ENCODE peak calls at places on chromosomes 1 and 21, in four cellular contexts. C is dorsolateral prefrontal cortex, B is transverse colon, P is SK-N-MC. I is an unnamed sample.

GRCh38 chr21:18522181-18522771 is 118.7 kb upstream of the TMPRSS15 start:
- DNase-seq in C (no peak), B (no peak), P (no peak), I (no peak)

GRCh38 chr1:58443986-58444603 is 102.4 kb downstream of the OMA1 start:
- DNase-seq in C (no peak), B (no peak), P (no peak), I (no peak)

GRCh38 chr1:84141177-84142003 is 2.7 kb upstream of the PRKACB start:
- DNase-seq in C (no peak), B (no peak), P (no peak), I (no peak)

GRCh38 chr1:43007377-43008105 is 48.9 kb upstream of the SLC2A1 start:
- DNase-seq in C (no peak), B (no peak), P (no peak), I (no peak)

GRCh38 chr21:44932366-44933181 is 7.3 kb upstream of the SLX9 start:
- DNase-seq in C (no peak), B (peak), P (no peak), I (no peak)

GRCh38 chr1:233520510-233521191 is 93.3 kb upstream of the KCNK1 start:
- DNase-seq in C (no peak), B (no peak), P (no peak), I (no peak)

GRCh38 chr1:211378844-211379243 is 52.2 kb downstream of the TRAF5 start:
- DNase-seq in C (no peak), B (no peak), P (no peak), I (no peak)

GRCh38 chr1:54596756-54597155 is 26.6 kb downstream of the FAM151A start:
- DNase-seq in C (no peak), B (no peak), P (no peak), I (no peak)

GRCh38 chr21:37784591-37785318 is 131.5 kb downstream of the KCNJ6 start:
- DNase-seq in C (no peak), B (no peak), P (no peak), I (no peak)

GRCh38 chr1:109356959-109357358 is 40.8 kb downstream of the SORT1 start:
- DNase-seq in C (no peak), B (no peak), P (no peak), I (no peak)

GRCh38 chr21:41817228-41817627 is 50.4 kb upstream of the RIPK4 start:
- DNase-seq in C (peak), B (peak), P (peak), I (no peak)

GRCh38 chr1:247548092-247548491 is 842 bp upstream of the GCSAML start:
- DNase-seq in C (no peak), B (no peak), P (no peak), I (no peak)

GRCh38 chr1:110055493-110056283 is 14.8 kb downstream of the ALX3 start:
- DNase-seq in C (no peak), B (no peak), P (no peak), I (no peak)

GRCh38 chr1:108916788-108917187 is 40.0 kb downstream of the GPSM2 start:
- DNase-seq in C (no peak), B (no peak), P (no peak), I (no peak)

GRCh38 chr1:109812691-109813393 is 49.1 kb upstream of the EPS8L3 start:
- DNase-seq in C (no peak), B (no peak), P (no peak), I (no peak)

GRCh38 chr1:169741666-169742394 is 8.0 kb upstream of the SELE start:
- DNase-seq in C (no peak), B (no peak), P (peak), I (no peak)

GRCh38 chr1:230231739-230232075 is 164.7 kb downstream of the GALNT2 start:
- DNase-seq in C (no peak), B (peak), P (peak), I (no peak)

GRCh38 chr21:31343680-31344480 is at the start of gene TIAM1:
- DNase-seq in C (peak), B (peak), P (no peak), I (no peak)

GRCh38 chr1:20640183-20640597 is 6.9 kb downstream of the PINK1 start:
- DNase-seq in C (no peak), B (peak), P (no peak), I (no peak)

GRCh38 chr1:116325922-116326321 is 47.1 kb upstream of the ATP1A1 start:
- DNase-seq in C (no peak), B (no peak), P (no peak), I (no peak)

GRCh38 chr21:15121097-15121654 is 56.4 kb upstream of the NRIP1 start:
- DNase-seq in C (no peak), B (no peak), P (no peak), I (no peak)

GRCh38 chr1:107862064-107862463 is 102.9 kb downstream of the VAV3 start:
- DNase-seq in C (no peak), B (no peak), P (no peak), I (no peak)

GRCh38 chr21:41316641-41317392 is at the start of gene FAM3B:
- DNase-seq in C (no peak), B (peak), P (no peak), I (no peak)

GRCh38 chr1:91604632-91605031 is 104.0 kb downstream of the CDC7 start:
- DNase-seq in C (no peak), B (no peak), P (no peak), I (no peak)

GRCh38 chr1:33841516-33841915 is 22.4 kb upstream of the HMGB4 start:
- DNase-seq in C (no peak), B (no peak), P (no peak), I (no peak)

GRCh38 chr1:109979489-109980091 is 5.0 kb upstream of the AHCYL1 start:
- DNase-seq in C (no peak), B (no peak), P (no peak), I (no peak)

GRCh38 chr1:100921110-100921706 is 25.3 kb downstream of the SLC30A7 start:
- DNase-seq in C (no peak), B (no peak), P (no peak), I (no peak)

GRCh38 chr1:9038338-9038650 is 12.1 kb upstream of the SLC2A7 start:
- DNase-seq in C (no peak), B (no peak), P (no peak), I (no peak)

GRCh38 chr1:174746024-174746808 is 253.5 kb upstream of the CACYBP start:
- DNase-seq in C (no peak), B (no peak), P (no peak), I (no peak)

GRCh38 chr21:33069994-33070811 is at the start of gene OLIG1:
- DNase-seq in C (peak), B (no peak), P (no peak), I (peak)

GRCh38 chr1:228222548-228222947 is 14.7 kb downstream of the OBSCN start:
- DNase-seq in C (no peak), B (no peak), P (no peak), I (no peak)

GRCh38 chr1:81548918-81549587 is 251.7 kb upstream of the ADGRL2 start:
- DNase-seq in C (no peak), B (no peak), P (no peak), I (no peak)

DNA sequence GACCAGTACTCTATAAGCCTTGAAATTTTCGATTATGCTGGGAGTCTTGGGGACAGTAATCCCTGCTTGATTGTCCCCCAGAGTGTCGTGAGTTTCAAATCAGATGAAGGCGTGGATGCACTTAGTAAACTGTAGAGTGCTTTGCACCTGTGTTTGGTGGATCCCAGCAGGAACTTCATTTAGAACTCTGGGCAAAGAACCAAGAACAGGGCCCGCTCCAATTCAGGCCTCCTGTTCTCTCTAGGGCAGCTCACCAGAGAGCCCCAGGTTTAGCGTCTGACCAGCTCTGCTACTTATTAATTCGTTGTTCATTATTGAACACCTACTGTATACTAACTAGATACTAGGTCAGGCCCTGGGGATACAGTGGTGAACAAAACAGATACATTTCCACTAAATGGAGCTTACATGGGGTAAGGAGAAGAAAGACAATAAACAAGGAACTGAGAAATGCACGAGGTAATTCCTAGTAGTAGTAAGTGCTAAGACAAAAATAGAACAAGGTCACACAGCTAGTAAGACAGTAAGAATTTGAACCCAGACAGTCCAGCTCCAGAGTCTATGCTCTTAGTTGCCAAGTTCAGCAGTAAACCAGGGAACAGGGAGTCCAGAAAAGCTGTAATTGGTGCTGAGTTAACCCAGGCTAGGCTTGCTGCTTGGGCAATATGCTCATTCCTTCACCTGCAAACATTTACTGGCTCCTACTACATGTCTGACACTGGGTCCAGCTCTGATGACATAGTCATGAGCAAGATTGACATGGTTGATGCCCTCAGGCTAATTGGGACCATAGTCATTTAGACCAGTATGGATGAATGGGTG is 1.7 kb downstream of the GPX7 start:
- DNase-seq in C (no peak), B (no peak), P (no peak), I (no peak)
- H3K27ac ChIP-seq in C (no peak), B (no peak), P (no peak), I (no peak)

GRCh38 chr1:226945106-226945857 is 5.2 kb downstream of the COQ8A start:
- DNase-seq in C (no peak), B (peak), P (no peak), I (peak)

GRCh38 chr1:226945858-226946245 is 5.8 kb downstream of the COQ8A start:
- DNase-seq in C (no peak), B (no peak), P (no peak), I (no peak)

GRCh38 chr1:226946841-226947240 is 6.7 kb downstream of the COQ8A start:
- DNase-seq in C (no peak), B (no peak), P (no peak), I (no peak)

GRCh38 chr1:226948051-226948450 is 8.0 kb downstream of the COQ8A start:
- DNase-seq in C (no peak), B (no peak), P (no peak), I (no peak)

GRCh38 chr1:226946285-226946684 is 6.2 kb downstream of the COQ8A start:
- DNase-seq in C (no peak), B (no peak), P (no peak), I (no peak)
- H3K27ac ChIP-seq in C (no peak), B (peak), P (no peak), I (peak)

GRCh38 chr1:23837905-23838304 is 12.7 kb upstream of the HMGCL start:
- DNase-seq in C (no peak), B (peak), P (no peak), I (no peak)
- H3K27ac ChIP-seq in C (no peak), B (no peak), P (no peak), I (no peak)

GRCh38 chr1:243471026-243471685 is 215.3 kb downstream of the SDCCAG8 start:
- DNase-seq in C (no peak), B (no peak), P (no peak), I (no peak)
- H3K27ac ChIP-seq in C (peak), B (no peak), P (no peak), I (no peak)

I was measured in right lobe of liver.